ENCODE peak calls at places on chromosomes 16 and 17, in eight cellular contexts. M is AG04450, E is psoas muscle, Y is ascending aorta, C is spleen, J is GM23338, A is ovary, O is endodermal cell. L is an unnamed sample.

GRCh38 chr17:49880291-49881053 is 32.6 kb upstream of the TAC4 start:
- DNase-seq in M (peak), E (peak), Y (no peak), C (peak), J (peak), A (peak), O (peak), L (peak)

GRCh38 chr17:64506201-64506575 is at the start of gene DDX5:
- DNase-seq in M (peak), E (peak), Y (peak), C (peak), J (peak), A (peak), O (peak), L (peak)

GRCh38 chr17:31397256-31397939 is 5.9 kb downstream of the RAB11FIP4 start:
- DNase-seq in M (no peak), E (no peak), Y (no peak), C (peak), J (no peak), A (no peak), O (peak), L (no peak)

GRCh38 chr17:62692721-62693431 is 65.4 kb downstream of the MRC2 start:
- DNase-seq in M (no peak), E (no peak), Y (no peak), C (no peak), J (peak), A (peak), O (peak), L (no peak)

GRCh38 chr17:40553694-40554534 is 11.4 kb downstream of the CCR7 start:
- DNase-seq in M (no peak), E (peak), Y (no peak), C (peak), J (no peak), A (peak), O (peak), L (peak)

GRCh38 chr17:70767102-70767701 is 597.9 kb downstream of the KCNJ2 start:
- DNase-seq in M (peak), E (no peak), Y (no peak), C (no peak), J (peak), A (no peak), O (no peak), L (no peak)

GRCh38 chr16:55703003-55704001 is 47.5 kb downstream of the SLC6A2 start:
- DNase-seq in M (peak), E (no peak), Y (no peak), C (no peak), J (peak), A (no peak), O (peak), L (peak)

GRCh38 chr16:21565816-21566669 is 33.3 kb upstream of the METTL9 start:
- DNase-seq in M (no peak), E (no peak), Y (no peak), C (no peak), J (no peak), A (no peak), O (no peak), L (no peak)

GRCh38 chr17:1934901-1935300 is 90.2 kb downstream of the RTN4RL1 start:
- DNase-seq in M (no peak), E (no peak), Y (no peak), C (no peak), J (no peak), A (no peak), O (no peak), L (no peak)

GRCh38 chr17:77144227-77144626 is 3.5 kb downstream of the SEC14L1 start:
- DNase-seq in M (no peak), E (no peak), Y (no peak), C (no peak), J (no peak), A (no peak), O (no peak), L (no peak)

GRCh38 chr17:30831257-30831656 is 509 bp upstream of the ATAD5 start:
- DNase-seq in M (no peak), E (no peak), Y (no peak), C (no peak), J (peak), A (no peak), O (peak), L (no peak)

GRCh38 chr16:85557083-85557975 is 55.8 kb upstream of the GSE1 start:
- DNase-seq in M (no peak), E (no peak), Y (no peak), C (peak), J (peak), A (peak), O (peak), L (peak)

GRCh38 chr17:13775450-13775849 is 173.7 kb upstream of the HS3ST3A1 start:
- DNase-seq in M (no peak), E (no peak), Y (no peak), C (no peak), J (no peak), A (no peak), O (no peak), L (no peak)

GRCh38 chr16:58732545-58733247 is 1.4 kb downstream of the GOT2 start:
- DNase-seq in M (no peak), E (no peak), Y (no peak), C (no peak), J (peak), A (no peak), O (no peak), L (no peak)

GRCh38 chr16:11145173-11145820 is 110.7 kb downstream of the SOCS1 start:
- DNase-seq in M (no peak), E (peak), Y (no peak), C (no peak), J (no peak), A (no peak), O (no peak), L (no peak)

GRCh38 chr16:68707341-68708152 is 29.5 kb upstream of the CDH1 start:
- DNase-seq in M (no peak), E (no peak), Y (no peak), C (no peak), J (peak), A (no peak), O (peak), L (peak)

GRCh38 chr17:50192873-50193274 is 8.6 kb downstream of the COL1A1 start:
- DNase-seq in M (no peak), E (no peak), Y (no peak), C (no peak), J (no peak), A (no peak), O (no peak), L (no peak)

GRCh38 chr17:14904406-14904805 is 360.7 kb downstream of the PMP22 start:
- DNase-seq in M (no peak), E (no peak), Y (no peak), C (no peak), J (no peak), A (no peak), O (no peak), L (no peak)

GRCh38 chr16:66899945-66900688 is 18.6 kb downstream of the CDH16 start:
- DNase-seq in M (peak), E (peak), Y (no peak), C (no peak), J (peak), A (peak), O (peak), L (peak)

GRCh38 chr17:42780816-42781638 is 617 bp downstream of the WNK4 start:
- DNase-seq in M (no peak), E (no peak), Y (no peak), C (peak), J (peak), A (peak), O (peak), L (no peak)

GRCh38 chr16:49742428-49743205 is 113.3 kb downstream of the ZNF423 start:
- DNase-seq in M (no peak), E (no peak), Y (no peak), C (no peak), J (no peak), A (no peak), O (no peak), L (no peak)

GRCh38 chr17:64418506-64419339 is 28.1 kb upstream of the PECAM1 start:
- DNase-seq in M (peak), E (no peak), Y (no peak), C (no peak), J (peak), A (no peak), O (no peak), L (no peak)

GRCh38 chr17:39564201-39564828 is 43.4 kb downstream of the NEUROD2 start:
- DNase-seq in M (no peak), E (no peak), Y (no peak), C (no peak), J (peak), A (no peak), O (peak), L (no peak)

GRCh38 chr17:48014603-48015037 is 23.0 kb downstream of the COPZ2 start:
- DNase-seq in M (no peak), E (no peak), Y (no peak), C (no peak), J (no peak), A (no peak), O (no peak), L (no peak)

GRCh38 chr17:73228748-73229236 is 32.9 kb downstream of the CPSF4L start:
- DNase-seq in M (peak), E (peak), Y (no peak), C (no peak), J (peak), A (peak), O (peak), L (peak)

GRCh38 chr17:42407289-42407836 is 15.7 kb downstream of the CAVIN1 start:
- DNase-seq in M (no peak), E (peak), Y (peak), C (peak), J (peak), A (peak), O (peak), L (peak)

GRCh38 chr16:26667271-26667703 is 399.4 kb upstream of the C16orf82 start:
- DNase-seq in M (no peak), E (no peak), Y (no peak), C (no peak), J (peak), A (no peak), O (peak), L (no peak)

GRCh38 chr16:85465328-85466307 is 147.5 kb upstream of the GSE1 start:
- DNase-seq in M (peak), E (peak), Y (no peak), C (no peak), J (no peak), A (peak), O (no peak), L (peak)

GRCh38 chr16:66146689-66147330 is 219.7 kb upstream of the CDH5 start:
- DNase-seq in M (no peak), E (no peak), Y (no peak), C (no peak), J (no peak), A (no peak), O (no peak), L (no peak)

GRCh38 chr16:53159781-53160436 is 105.1 kb downstream of the CHD9 start:
- DNase-seq in M (peak), E (no peak), Y (no peak), C (no peak), J (peak), A (no peak), O (peak), L (no peak)

GRCh38 chr17:29051731-29052130 is 8.8 kb downstream of the PIPOX start:
- DNase-seq in M (no peak), E (no peak), Y (no peak), C (no peak), J (no peak), A (no peak), O (no peak), L (no peak)

GRCh38 chr16:74999683-75000480 is 1.1 kb downstream of the ZNRF1 start:
- DNase-seq in M (no peak), E (peak), Y (no peak), C (peak), J (peak), A (peak), O (peak), L (peak)

GRCh38 chr16:81661082-81661481 is 118.0 kb upstream of the PLCG2 start:
- DNase-seq in M (no peak), E (no peak), Y (no peak), C (no peak), J (no peak), A (peak), O (no peak), L (no peak)

GRCh38 chr17:34163681-34164080 is 91.4 kb upstream of the CCL2 start:
- DNase-seq in M (no peak), E (no peak), Y (no peak), C (no peak), J (peak), A (no peak), O (peak), L (no peak)
- TF ChIP-seq CTCF in M (peak), E (peak), Y (peak), C (peak), J (peak), A (no peak), O (peak), L (no peak)

DNA sequence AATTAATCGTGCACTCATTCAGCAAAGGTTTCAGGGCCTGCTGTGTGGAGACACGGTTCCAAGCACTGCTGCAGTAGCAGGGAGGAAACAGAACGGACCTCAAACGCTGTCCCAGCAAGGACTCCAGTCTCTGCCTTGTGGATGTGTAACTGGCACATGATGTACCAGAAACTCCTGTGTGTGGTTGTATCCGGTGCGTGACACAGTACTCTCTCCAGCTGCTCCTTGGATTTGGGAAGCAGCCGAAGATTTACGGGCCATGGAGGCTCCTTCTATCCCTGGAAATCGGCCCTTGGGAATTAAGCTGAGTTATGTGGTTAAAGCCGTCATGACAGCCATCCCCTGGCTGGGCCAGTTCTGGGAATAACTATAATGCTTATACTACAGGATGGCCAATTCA is 8.5 kb upstream of the ANKRD11 start:
- DNase-seq in M (no peak), E (peak), Y (no peak), C (no peak), J (no peak), A (no peak), O (no peak), L (no peak)
- H3K27ac ChIP-seq in M (no peak), E (peak), Y (no peak), C (no peak), J (no peak), A (no peak), O (no peak), L (no peak)

GRCh38 chr17:82100502-82101298 is 2.7 kb upstream of the FASN start:
- DNase-seq in M (no peak), E (peak), Y (no peak), C (no peak), J (no peak), A (no peak), O (no peak), L (peak)

GRCh38 chr17:82101301-82101715 is 3.3 kb upstream of the FASN start:
- DNase-seq in M (no peak), E (peak), Y (no peak), C (no peak), J (no peak), A (no peak), O (no peak), L (peak)

GRCh38 chr17:82103588-82104451 is 5.8 kb upstream of the FASN start:
- DNase-seq in M (no peak), E (peak), Y (no peak), C (no peak), J (peak), A (peak), O (peak), L (peak)

GRCh38 chr17:82098939-82099765 is 1.1 kb upstream of the FASN start:
- DNase-seq in M (no peak), E (no peak), Y (no peak), C (peak), J (peak), A (no peak), O (peak), L (no peak)

DNA sequence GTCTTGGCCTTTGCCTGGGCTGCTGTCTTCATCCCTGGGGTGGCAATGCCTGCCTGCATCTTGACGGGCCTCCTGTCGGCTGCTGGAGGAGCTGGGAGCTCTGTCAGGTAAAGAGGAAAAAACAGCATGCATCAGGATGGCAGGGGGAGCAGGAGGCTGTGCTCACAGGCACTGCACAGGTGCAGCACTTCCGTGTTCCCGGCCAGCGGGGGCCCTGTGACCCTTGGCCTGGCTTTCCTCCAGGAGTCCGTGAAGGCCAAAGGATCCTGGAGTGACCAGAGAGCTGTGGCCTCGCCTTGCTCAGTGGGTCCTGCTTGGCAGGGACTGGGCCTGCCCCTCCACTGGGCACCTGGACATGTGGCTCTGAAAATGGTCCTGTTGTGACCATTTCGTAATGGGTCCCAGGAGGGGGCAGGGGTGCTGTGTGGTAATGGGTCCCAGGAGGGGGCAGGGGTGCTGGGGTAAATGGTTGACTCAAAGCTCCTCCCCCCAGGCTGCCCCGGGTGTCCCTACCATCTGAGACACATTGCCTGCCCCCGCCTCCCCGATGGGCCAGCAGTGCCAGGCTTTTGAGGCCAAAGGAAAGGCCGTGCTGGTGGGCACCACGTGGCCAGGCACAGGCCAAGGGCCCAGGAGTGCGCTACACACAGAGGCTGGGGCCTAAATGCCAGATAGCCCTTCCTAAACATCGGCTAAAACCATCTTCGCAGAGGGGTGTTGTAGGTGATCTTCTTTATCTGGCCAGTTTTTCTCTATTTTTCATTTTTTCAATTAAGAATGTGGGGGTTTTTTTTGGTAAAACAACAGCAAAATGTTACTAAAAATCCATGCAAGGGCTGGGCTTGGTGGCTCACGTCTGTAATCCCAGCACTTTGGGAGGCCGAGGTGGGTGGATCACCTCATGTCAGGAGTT is 4.0 kb upstream of the FASN start:
- DNase-seq in M (no peak), E (peak), Y (no peak), C (no peak), J (no peak), A (no peak), O (no peak), L (no peak)
- TF ChIP-seq CTCF in M (no peak), E (no peak), Y (no peak), C (no peak), J (no peak), A (no peak), O (peak), L (no peak)

DNA sequence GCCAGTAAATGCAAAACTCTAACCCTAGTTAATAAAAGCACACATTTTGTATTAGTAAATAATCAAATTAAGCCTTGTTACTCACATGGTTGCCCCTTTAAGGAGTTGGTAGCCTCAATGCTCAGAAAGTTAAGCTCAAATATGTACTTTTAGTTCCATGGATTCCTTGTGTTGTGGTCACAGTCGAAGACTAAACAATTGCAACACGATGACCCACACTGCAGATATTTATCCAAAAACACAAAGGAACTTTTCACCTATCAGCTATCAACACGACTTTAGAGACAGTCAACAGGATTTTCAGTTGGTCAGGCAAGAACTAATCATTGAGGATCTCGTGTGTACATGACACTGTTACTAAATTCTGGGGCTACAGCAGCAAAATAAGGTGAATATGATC is 47.4 kb upstream of the NUDT7 start:
- DNase-seq in M (peak), E (no peak), Y (no peak), C (no peak), J (no peak), A (no peak), O (no peak), L (no peak)
- H3K27ac ChIP-seq in M (no peak), E (no peak), Y (no peak), C (no peak), J (no peak), A (no peak), O (no peak), L (no peak)

DNA sequence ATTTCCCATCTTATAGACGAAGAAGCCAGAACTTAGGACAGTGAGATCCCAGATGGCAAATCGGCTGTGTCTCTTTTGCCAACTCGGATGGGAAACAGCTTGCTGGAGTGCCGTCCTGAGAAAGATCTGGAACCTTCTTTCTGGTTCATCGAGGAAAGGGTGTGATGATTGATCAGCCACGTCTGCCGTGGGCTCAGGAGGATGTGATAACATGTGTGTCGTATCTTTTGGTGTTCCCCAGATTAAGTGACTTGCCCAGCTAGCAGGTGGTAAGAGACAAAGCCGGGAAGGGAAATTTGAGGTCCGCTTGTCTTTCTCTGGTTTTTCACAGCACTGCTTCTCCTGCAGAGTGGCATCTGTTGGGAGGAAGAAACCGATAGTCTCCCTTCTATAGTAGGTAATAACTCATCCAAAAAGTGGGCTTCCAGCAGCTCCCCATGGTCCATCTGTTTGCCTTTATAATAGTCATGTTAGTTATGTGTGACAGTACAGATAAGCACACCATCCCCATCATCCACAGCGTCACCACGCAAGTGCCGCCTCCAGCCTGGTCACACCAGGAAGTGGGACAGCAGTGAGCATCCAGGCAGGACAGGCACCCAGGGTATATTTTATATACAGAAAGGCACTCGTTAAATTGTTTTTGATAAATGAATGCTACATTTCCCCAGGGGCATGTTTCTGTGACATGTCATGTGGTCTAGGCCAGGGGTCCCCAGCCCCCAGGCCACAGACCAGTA is 175.5 kb downstream of the KATNIP start:
- DNase-seq in M (no peak), E (no peak), Y (no peak), C (no peak), J (no peak), A (no peak), O (no peak), L (no peak)
- TF ChIP-seq CTCF in M (no peak), E (no peak), Y (no peak), C (no peak), J (no peak), A (no peak), O (no peak), L (no peak)

GRCh38 chr16:86956437-86956836 is 360.8 kb downstream of the C16orf95 start:
- DNase-seq in M (no peak), E (no peak), Y (no peak), C (no peak), J (no peak), A (no peak), O (no peak), L (peak)
- H3K27ac ChIP-seq in M (no peak), E (no peak), Y (no peak), C (no peak), J (no peak), A (no peak), O (no peak), L (no peak)